ENCODE peak calls at places on chromosomes 7 and 10, in nine cellular contexts. Z is effector CD4-positive, alpha-beta T cell; O is stimulated activated CD4-positive, alpha-beta T cell treated with anti-CD3 and anti-CD28 coated beads, Interleukin-1b, Interleukin-23, amount 100 ng/mL, for 4 hours; Q is NCI-H2029; T is AG04450; D is myocyte; Y is mucosa of gallbladder; V is suprapubic skin; P is foreskin fibroblast. F is an unnamed sample.

GRCh38 chr10:112839928-112840654 is 110.0 kb upstream of the TCF7L2 start:
- DNase-seq in Q (no peak), Y (no peak), D (no peak), Z (no peak), T (no peak), O (no peak), P (no peak), V (no peak), F (no peak)

GRCh38 chr7:107103369-107103768 is 58.9 kb downstream of the PRKAR2B start:
- DNase-seq in P (no peak), T (no peak), Z (no peak), O (no peak), Q (no peak), D (no peak), V (no peak), Y (no peak), F (no peak)

GRCh38 chr7:136869006-136869961 is 832 bp downstream of the CHRM2 start:
- DNase-seq in D (peak), O (no peak), Z (no peak), T (no peak), P (peak), Q (no peak), V (no peak), Y (no peak), F (peak)

GRCh38 chr10:128463991-128464755 is 337.9 kb upstream of the MKI67 start:
- DNase-seq in V (peak), D (peak), O (no peak), Q (no peak), Z (no peak), Y (peak), T (peak), P (peak), F (peak)

GRCh38 chr7:41817386-41817785 is 114.5 kb upstream of the INHBA start:
- DNase-seq in V (no peak), Q (no peak), O (no peak), P (peak), T (peak), Z (no peak), D (peak), Y (no peak), F (peak)

GRCh38 chr10:18332048-18332447 is 191.8 kb downstream of the CACNB2 start:
- DNase-seq in D (no peak), Z (no peak), P (peak), V (no peak), O (no peak), Q (no peak), T (no peak), Y (no peak), F (peak)

GRCh38 chr7:143384741-143385631 is 3.8 kb downstream of the ZYX start:
- DNase-seq in Y (no peak), Z (no peak), P (peak), V (no peak), Q (no peak), D (peak), T (no peak), O (no peak), F (no peak)

GRCh38 chr10:46787321-46787615 is 124.0 kb upstream of the PTPN20 start:
- DNase-seq in P (peak), O (no peak), V (peak), D (peak), Y (peak), Z (no peak), T (no peak), Q (no peak), F (peak)

GRCh38 chr10:2897619-2898508 is 169.5 kb upstream of the PFKP start:
- DNase-seq in T (no peak), O (no peak), D (no peak), Z (no peak), Y (no peak), V (no peak), P (no peak), Q (no peak), F (no peak)

GRCh38 chr7:34133983-34134782 is 228.8 kb downstream of the BMPER start:
- DNase-seq in Z (no peak), V (peak), Q (peak), Y (peak), O (no peak), P (peak), T (peak), D (peak), F (peak)

GRCh38 chr10:109743141-109744120 is 179.9 kb downstream of the XPNPEP1 start:
- DNase-seq in V (no peak), P (peak), Q (no peak), O (no peak), D (no peak), Y (no peak), Z (no peak), T (no peak), F (peak)

GRCh38 chr10:121368347-121369025 is 229.8 kb downstream of the FGFR2 start:
- DNase-seq in O (no peak), P (no peak), T (no peak), Z (no peak), V (no peak), Q (no peak), D (no peak), Y (no peak), F (no peak)

GRCh38 chr10:117936136-117936535 is 110.6 kb downstream of the RAB11FIP2 start:
- DNase-seq in Q (no peak), D (peak), T (no peak), V (no peak), O (no peak), P (peak), Z (no peak), Y (no peak), F (peak)

GRCh38 chr7:95718556-95719410 is 53.6 kb upstream of the DYNC1I1 start:
- DNase-seq in T (no peak), D (peak), V (no peak), Y (no peak), O (no peak), Z (no peak), P (peak), Q (no peak), F (peak)

GRCh38 chr7:96327429-96327828 is 5.5 kb upstream of the SLC25A13 start:
- DNase-seq in V (no peak), P (no peak), Z (no peak), D (no peak), T (no peak), Y (peak), Q (peak), O (no peak), F (no peak)

GRCh38 chr7:2734761-2735571 is 47.0 kb downstream of the AMZ1 start:
- DNase-seq in Q (no peak), V (peak), T (no peak), Y (no peak), O (no peak), D (peak), Z (no peak), P (peak), F (no peak)

GRCh38 chr7:77383333-77383740 is 32.8 kb downstream of the GSAP start:
- DNase-seq in O (no peak), D (peak), V (no peak), P (peak), Y (no peak), Z (no peak), T (no peak), Q (no peak), F (peak)

GRCh38 chr7:14236834-14237233 is 247.4 kb upstream of the ETV1 start:
- DNase-seq in Q (no peak), P (no peak), T (no peak), D (no peak), Z (no peak), V (no peak), Y (no peak), O (no peak), F (no peak)

GRCh38 chr10:21388541-21389068 is 136.9 kb downstream of the SKIDA1 start:
- DNase-seq in Z (no peak), D (no peak), V (no peak), P (no peak), O (no peak), T (no peak), Y (no peak), Q (no peak), F (no peak)

GRCh38 chr7:83413425-83413824 is 235.5 kb downstream of the SEMA3E start:
- DNase-seq in Q (no peak), O (no peak), P (peak), V (no peak), D (peak), Y (no peak), T (no peak), Z (no peak), F (peak)

GRCh38 chr7:127047521-127047920 is 205.2 kb downstream of the GRM8 start:
- DNase-seq in P (no peak), V (no peak), O (no peak), Z (no peak), Q (no peak), Y (no peak), D (no peak), T (no peak), F (no peak)

GRCh38 chr7:6226194-6226799 is 46.1 kb downstream of the CYTH3 start:
- DNase-seq in Q (no peak), V (no peak), D (peak), O (no peak), T (peak), P (peak), Z (no peak), Y (peak), F (peak)

GRCh38 chr7:23918856-23919255 is 208.8 kb downstream of the STK31 start:
- DNase-seq in Z (no peak), Y (peak), P (no peak), D (peak), T (no peak), Q (no peak), V (no peak), O (no peak), F (no peak)

GRCh38 chr7:140678816-140679130 is 6.0 kb downstream of the ADCK2 start:
- DNase-seq in O (no peak), T (no peak), Z (no peak), D (no peak), P (no peak), Y (no peak), Q (no peak), V (peak), F (no peak)

GRCh38 chr10:76981251-76981650 is 656.4 kb downstream of the KCNMA1 start:
- DNase-seq in D (no peak), Z (no peak), O (no peak), V (no peak), Y (no peak), P (no peak), T (no peak), Q (no peak), F (no peak)

F was measured in HCEC 1CT.